ENCODE peak calls at places on chromosomes 12 and 14, in four cellular contexts. K is IMR-90, W is H1, F is H9. E is an unnamed sample.

GRCh38 chr14:105249175-105250007 is 1.1 kb downstream of the BTBD6 start:
- DNase-seq in K (peak), W (peak), F (peak), E (peak)

GRCh38 chr12:124461851-124462623 is 105.4 kb downstream of the NCOR2 start:
- DNase-seq in W (no peak), F (no peak), K (peak), E (no peak)

GRCh38 chr14:65834051-65834450 is 421.5 kb downstream of the FUT8 start:
- DNase-seq in W (no peak), F (no peak), K (no peak), E (no peak)

GRCh38 chr12:31922341-31923062 is 36.7 kb upstream of the RESF1 start:
- DNase-seq in F (no peak), K (peak), W (no peak), E (peak)

GRCh38 chr14:69685716-69686115 is 74.3 kb downstream of the SUSD6 start:
- DNase-seq in W (no peak), F (no peak), K (peak), E (no peak)

GRCh38 chr12:480831-481230 is 21.1 kb downstream of the B4GALNT3 start:
- DNase-seq in K (peak), W (no peak), F (peak), E (peak)

GRCh38 chr12:123998344-123998941 is 25.4 kb downstream of the ZNF664 start:
- DNase-seq in K (peak), F (no peak), W (no peak), E (no peak)

GRCh38 chr14:66069830-66070541 is 416.2 kb upstream of the CCDC196 start:
- DNase-seq in F (no peak), K (no peak), W (no peak), E (peak)

GRCh38 chr14:106845286-106846087 is 1319.1 kb downstream of the TMEM121 start:
- DNase-seq in K (no peak), W (no peak), F (no peak), E (no peak)

GRCh38 chr14:92759300-92759678 is 10.9 kb upstream of the LGMN start:
- DNase-seq in W (no peak), F (peak), K (peak), E (peak)

GRCh38 chr12:87157791-87158190 is 871.4 kb downstream of the C12orf50 start:
- DNase-seq in F (no peak), K (peak), W (no peak), E (peak)

GRCh38 chr14:55789442-55789841 is 209.4 kb downstream of the KTN1 start:
- DNase-seq in W (no peak), F (no peak), K (peak), E (no peak)

GRCh38 chr12:11731455-11731854 is 82.0 kb downstream of the ETV6 start:
- DNase-seq in W (no peak), K (peak), F (no peak), E (no peak)

GRCh38 chr14:62081012-62081612 is 318.9 kb downstream of the SNAPC1 start:
- DNase-seq in K (no peak), W (no peak), F (no peak), E (no peak)

GRCh38 chr12:14774944-14775651 is 28.2 kb downstream of the WBP11 start:
- DNase-seq in W (peak), K (peak), F (peak), E (peak)

GRCh38 chr12:4153343-4153892 is 120.1 kb upstream of the CCND2 start:
- DNase-seq in K (no peak), W (no peak), F (no peak), E (peak)

GRCh38 chr12:22518067-22518719 is 26.1 kb downstream of the C2CD5 start:
- DNase-seq in K (peak), F (no peak), W (no peak), E (no peak)

GRCh38 chr12:31507966-31508365 is 83.0 kb downstream of the DENND5B start:
- DNase-seq in K (peak), F (no peak), W (no peak), E (no peak)

GRCh38 chr14:95495538-95496025 is 20.9 kb downstream of the SYNE3 start:
- DNase-seq in F (no peak), W (no peak), K (no peak), E (no peak)

GRCh38 chr12:91361864-91362263 is 179.2 kb upstream of the DCN start:
- DNase-seq in F (no peak), W (no peak), K (peak), E (peak)

GRCh38 chr14:20836668-20837338 is 34.2 kb upstream of the RNASE1 start:
- DNase-seq in W (no peak), K (peak), F (peak), E (peak)

GRCh38 chr12:68960162-68960501 is 27.2 kb upstream of the CPM start:
- DNase-seq in K (peak), W (no peak), F (no peak), E (no peak)

GRCh38 chr12:83856803-83857202 is 1055.8 kb downstream of the SLC6A15 start:
- DNase-seq in W (no peak), F (no peak), K (no peak), E (no peak)

GRCh38 chr14:86774916-86775315 is 1218.1 kb downstream of the GALC start:
- DNase-seq in F (no peak), K (no peak), W (no peak), E (peak)

GRCh38 chr14:83583201-83583600 is 1946.7 kb upstream of the FLRT2 start:
- DNase-seq in F (no peak), K (no peak), W (no peak), E (peak)

GRCh38 chr14:51472881-51473280 is 178.8 kb upstream of the FRMD6 start:
- DNase-seq in W (no peak), K (no peak), F (no peak), E (no peak)

GRCh38 chr12:116426391-116427136 is 132.6 kb upstream of the MAP1LC3B2 start:
- DNase-seq in F (peak), W (peak), K (peak), E (peak)

GRCh38 chr12:81692008-81692407 is 67.1 kb downstream of the PPFIA2 start:
- DNase-seq in F (no peak), W (no peak), K (no peak), E (peak)

GRCh38 chr12:92096346-92097136 is 49.1 kb downstream of the BTG1 start:
- DNase-seq in F (no peak), W (no peak), K (peak), E (no peak)

GRCh38 chr14:76958975-76959710 is 69.4 kb downstream of the IRF2BPL start:
- DNase-seq in K (peak), F (no peak), W (no peak), E (no peak)

GRCh38 chr12:120821878-120822277 is 82.3 kb downstream of the SPPL3 start:
- DNase-seq in W (no peak), K (no peak), F (no peak), E (no peak)

GRCh38 chr12:65937806-65938205 is 113.5 kb downstream of the HMGA2 start:
- DNase-seq in F (no peak), K (no peak), W (no peak), E (no peak)

GRCh38 chr12:65936529-65936911 is 112.2 kb downstream of the HMGA2 start:
- DNase-seq in F (no peak), K (no peak), W (no peak), E (no peak)

GRCh38 chr12:65940744-65941143 is 116.5 kb downstream of the HMGA2 start:
- DNase-seq in W (no peak), K (no peak), F (no peak), E (no peak)

GRCh38 chr12:65937181-65937641 is 112.9 kb downstream of the HMGA2 start:
- DNase-seq in K (peak), F (no peak), W (no peak), E (no peak)

GRCh38 chr12:65938807-65939206 is 114.5 kb downstream of the HMGA2 start:
- DNase-seq in W (no peak), F (no peak), K (no peak), E (no peak)
- H4K5ac ChIP-seq in W (no peak), F (no peak), K (peak), E (no peak)

DNA sequence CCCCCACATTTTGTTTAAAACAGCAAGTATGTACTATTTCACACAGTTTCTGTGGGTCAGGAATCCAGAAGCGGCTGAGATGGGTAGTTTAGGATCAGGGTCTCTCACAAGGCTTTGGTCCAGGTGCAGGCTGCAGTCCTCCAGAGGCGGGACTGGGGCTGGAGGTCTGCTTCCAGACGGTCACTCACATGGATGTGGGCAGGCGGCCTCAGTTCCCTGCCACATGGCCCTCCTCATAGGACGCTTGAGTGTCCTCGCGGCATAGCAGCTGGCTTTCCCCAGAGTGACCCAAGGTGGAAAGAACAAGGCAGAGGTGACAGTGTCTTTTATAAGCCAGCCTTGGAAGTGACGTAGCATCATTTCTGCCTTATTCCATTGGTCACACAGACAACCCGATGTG is 7.9 kb upstream of the C1RL start:
- DNase-seq in K (no peak), W (no peak), F (no peak), E (no peak)
- H4K5ac ChIP-seq in K (no peak), W (no peak), F (no peak), E (no peak)

DNA sequence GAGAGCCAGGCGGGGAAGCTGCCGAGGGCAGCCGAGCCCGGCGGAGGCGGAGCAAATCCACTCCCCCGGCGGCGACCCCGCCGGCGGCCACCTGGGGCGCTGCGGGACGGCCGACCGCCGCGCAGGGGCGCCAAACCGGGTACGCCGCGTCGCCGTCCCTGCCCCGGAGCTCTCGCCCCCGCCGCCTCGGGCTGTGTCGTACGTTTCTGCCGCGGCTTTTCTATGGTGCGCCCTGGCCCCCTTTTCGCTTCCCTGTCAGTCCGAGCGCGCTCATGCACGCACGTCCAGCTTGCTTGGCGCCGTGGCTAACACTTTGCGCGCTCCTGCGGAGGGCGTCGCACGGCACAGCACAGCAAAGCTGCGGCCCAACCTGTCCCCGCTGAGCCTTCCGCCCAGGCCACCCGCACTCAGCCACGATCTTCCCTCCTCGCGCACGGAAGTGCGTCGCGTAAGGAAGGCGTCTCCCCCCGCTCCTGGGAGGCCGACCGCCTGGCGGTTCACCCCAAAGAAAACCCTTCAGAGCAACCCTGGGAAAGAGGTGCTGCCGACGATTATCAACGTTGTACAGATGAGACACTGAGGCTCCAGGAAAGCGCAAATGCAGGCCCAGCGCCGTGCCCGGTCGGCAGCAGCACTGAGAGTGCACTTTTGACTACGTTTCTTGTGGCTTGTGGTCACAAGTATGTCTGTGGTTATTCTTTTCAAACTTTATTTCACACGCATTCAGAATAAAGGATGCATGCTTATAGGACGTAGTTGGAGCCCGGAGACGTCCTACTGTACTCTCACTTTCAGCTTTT is at the start of gene HECTD1:
- DNase-seq in W (peak), F (peak), K (peak), E (peak)
- H4K5ac ChIP-seq in W (peak), F (peak), K (peak), E (peak)

GRCh38 chr14:24839617-24840203 is 205.7 kb upstream of the GZMB start:
- DNase-seq in K (no peak), F (no peak), W (no peak), E (no peak)

GRCh38 chr14:24838945-24839616 is 205.1 kb upstream of the GZMB start:
- DNase-seq in K (no peak), W (no peak), F (no peak), E (no peak)

GRCh38 chr14:24843494-24843893 is 206.5 kb downstream of the STXBP6 start:
- DNase-seq in K (no peak), W (no peak), F (no peak), E (no peak)

GRCh38 chr14:24837280-24838046 is 203.5 kb upstream of the GZMB start:
- DNase-seq in W (no peak), K (peak), F (no peak), E (peak)

DNA sequence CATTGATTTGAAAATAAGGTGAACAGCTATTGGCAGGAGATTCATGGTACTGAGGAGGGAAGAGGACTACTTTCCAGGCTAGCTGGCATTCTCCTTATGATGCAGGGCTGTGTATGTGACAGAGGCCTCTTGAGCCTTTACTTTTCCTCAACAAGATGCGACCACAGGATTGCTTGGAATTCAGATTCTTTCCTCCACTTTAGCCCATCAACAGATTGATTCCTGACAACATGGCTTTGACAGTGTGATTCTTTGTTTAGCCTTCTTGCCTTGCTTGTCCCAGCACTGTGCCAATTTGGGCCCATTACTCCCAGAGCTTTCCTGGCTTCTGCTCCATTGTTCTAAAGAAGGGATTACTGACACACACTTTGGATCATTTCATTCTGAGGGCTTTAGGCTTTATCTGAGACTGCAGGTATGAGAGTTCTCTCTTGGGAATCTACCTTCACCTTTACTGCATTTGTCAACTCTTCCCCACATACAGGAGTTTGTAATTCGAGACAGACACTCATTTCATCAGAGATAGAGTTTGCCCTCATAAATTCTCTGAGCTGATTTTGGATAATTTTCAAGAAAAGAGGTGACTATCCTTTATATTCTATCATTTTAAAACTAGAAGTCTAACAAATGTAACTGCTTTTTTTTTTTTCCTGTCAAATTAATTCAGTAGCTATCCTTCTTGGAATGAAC is 206.4 kb upstream of the GZMB start:
- DNase-seq in W (no peak), F (no peak), K (no peak), E (peak)
- H4K5ac ChIP-seq in W (no peak), F (no peak), K (no peak), E (no peak)